ENCODE peak calls at places on chromosomes 4 and X, in six cellular contexts. V is A673, O is fibroblast of lung, L is sigmoid colon, F is brain microvascular endothelial cell, A is HFF-Myc. X is an unnamed sample.

GRCh38 chr4:150683775-150684350 is 101.9 kb downstream of the MAB21L2 start:
- DNase-seq in V (no peak), A (no peak), L (no peak), F (no peak), O (no peak), X (no peak)

GRCh38 chrX:20988118-20988517 is 386.1 kb upstream of the CNKSR2 start:
- DNase-seq in O (peak), V (no peak), A (no peak), L (no peak), F (no peak), X (no peak)

GRCh38 chrX:123436512-123436911 is 252.4 kb downstream of the GRIA3 start:
- DNase-seq in A (no peak), F (no peak), V (no peak), O (no peak), L (no peak), X (no peak)

GRCh38 chr4:16860506-16860905 is 37.9 kb downstream of the LDB2 start:
- DNase-seq in F (peak), A (peak), V (peak), L (no peak), O (peak), X (peak)

GRCh38 chrX:56314334-56314733 is 82.2 kb downstream of the KLF8 start:
- DNase-seq in O (no peak), V (no peak), F (no peak), L (no peak), A (no peak), X (no peak)

GRCh38 chr4:159159611-159160010 is 56.7 kb downstream of the RAPGEF2 start:
- DNase-seq in O (no peak), A (no peak), F (no peak), V (no peak), L (no peak), X (no peak)

GRCh38 chrX:23980063-23980462 is 46.9 kb downstream of the KLHL15 start:
- DNase-seq in L (no peak), O (peak), V (no peak), F (no peak), A (no peak), X (no peak)

GRCh38 chrX:7083468-7084396 is 63.8 kb upstream of the STS start:
- DNase-seq in F (peak), A (peak), L (no peak), O (peak), V (peak), X (peak)

GRCh38 chr4:51884055-51884454 is 41.1 kb downstream of the DCUN1D4 start:
- DNase-seq in O (no peak), A (no peak), V (peak), F (no peak), L (no peak), X (no peak)

GRCh38 chrX:129529685-129530281 is 6.5 kb upstream of the SMARCA1 start:
- DNase-seq in A (no peak), F (no peak), L (no peak), V (peak), O (peak), X (peak)

GRCh38 chr4:138897818-138898226 is 117.8 kb upstream of the NOCT start:
- DNase-seq in A (peak), O (peak), L (no peak), F (peak), V (no peak), X (peak)

GRCh38 chrX:31656013-31656412 is 584.2 kb upstream of the FTHL17 start:
- DNase-seq in F (peak), O (peak), A (no peak), V (no peak), L (no peak), X (peak)

GRCh38 chr4:12488672-12489071 is 995.5 kb downstream of the RAB28 start:
- DNase-seq in O (no peak), A (no peak), F (no peak), L (no peak), V (no peak), X (peak)

GRCh38 chr4:149264093-149264733 is 551.4 kb downstream of the IQCM start:
- DNase-seq in F (peak), V (peak), A (peak), L (no peak), O (peak), X (peak)

GRCh38 chr4:159455675-159456235 is 352.9 kb downstream of the RAPGEF2 start:
- DNase-seq in F (peak), V (peak), O (peak), L (no peak), A (no peak), X (peak)

GRCh38 chrX:129678176-129678880 is 23.6 kb upstream of the APLN start:
- DNase-seq in L (peak), A (no peak), O (peak), V (peak), F (no peak), X (no peak)

GRCh38 chr4:67122029-67122428 is 423.3 kb downstream of the CENPC start:
- DNase-seq in V (peak), L (no peak), A (no peak), F (no peak), O (peak), X (no peak)

GRCh38 chr4:73036123-73036522 is 33.4 kb downstream of the COX18 start:
- DNase-seq in F (no peak), A (no peak), L (no peak), O (no peak), V (no peak), X (no peak)

GRCh38 chr4:66071911-66072310 is 401.6 kb upstream of the EPHA5 start:
- DNase-seq in A (no peak), L (no peak), F (no peak), V (no peak), O (peak), X (no peak)

GRCh38 chr4:47270226-47270888 is 193.1 kb downstream of the COMMD8 start:
- DNase-seq in V (no peak), A (no peak), F (no peak), L (no peak), O (no peak), X (no peak)

GRCh38 chrX:15761564-15762191 is 23.6 kb downstream of the CA5B start:
- DNase-seq in F (peak), L (no peak), A (no peak), V (peak), O (no peak), X (peak)

GRCh38 chr4:93384897-93385296 is 443.7 kb upstream of the ATOH1 start:
- DNase-seq in A (no peak), L (no peak), V (no peak), O (peak), F (peak), X (peak)

GRCh38 chr4:104589264-104589868 is 94.7 kb upstream of the CXXC4 start:
- DNase-seq in L (no peak), V (no peak), F (no peak), O (no peak), A (no peak), X (no peak)

GRCh38 chrX:101395789-101396188 is 5.0 kb downstream of the RPL36A start:
- DNase-seq in O (no peak), V (peak), A (no peak), F (no peak), L (no peak), X (no peak)

GRCh38 chr4:57442834-57443291 is 332.7 kb upstream of the IGFBP7 start:
- DNase-seq in O (peak), A (peak), L (no peak), V (no peak), F (peak), X (peak)

GRCh38 chrX:155094468-155095061 is 23.3 kb downstream of the BRCC3 start:
- DNase-seq in A (no peak), F (peak), O (peak), L (no peak), V (peak), X (peak)

GRCh38 chr4:152255437-152255836 is 280.5 kb downstream of the FBXW7 start:
- DNase-seq in A (no peak), O (peak), F (peak), L (no peak), V (peak), X (no peak)

GRCh38 chrX:13463608-13464007 is 105.8 kb upstream of the EGFL6 start:
- DNase-seq in A (peak), O (peak), L (peak), V (peak), F (peak), X (peak)

GRCh38 chrX:74535211-74535621 is 79.2 kb downstream of the RLIM start:
- DNase-seq in A (peak), L (no peak), F (peak), V (peak), O (peak), X (peak)
- TF ChIP-seq CTCF in A (peak), L (no peak), F (peak), V (peak), O (peak), X (peak)

DNA sequence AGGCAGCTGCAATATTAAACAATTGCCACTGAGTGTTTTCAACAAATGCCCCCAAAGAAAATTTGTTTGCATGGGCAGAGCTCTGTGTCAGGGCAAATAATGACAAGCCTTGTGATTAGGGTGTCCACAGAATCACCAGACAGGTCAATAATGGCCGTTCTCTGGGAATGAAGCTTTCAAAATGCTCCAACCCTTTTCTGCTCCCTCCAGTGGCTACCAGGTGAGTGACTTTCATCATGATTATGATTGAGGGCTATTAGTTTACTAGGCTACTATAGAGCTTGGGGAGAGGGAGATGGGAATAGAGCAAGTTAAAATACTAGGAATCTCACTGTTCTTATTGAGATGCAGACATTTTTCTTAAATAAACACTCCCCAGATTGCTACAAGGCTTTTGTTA is 23.5 kb downstream of the IRS4 start:
- DNase-seq in L (no peak), F (no peak), O (no peak), A (no peak), V (no peak), X (no peak)
- TF ChIP-seq CTCF in L (no peak), F (no peak), O (no peak), A (no peak), V (no peak), X (no peak)

GRCh38 chrX:135086197-135086854 is 34.0 kb downstream of the ETDB start:
- DNase-seq in O (peak), F (peak), V (peak), L (no peak), A (no peak), X (peak)
- TF ChIP-seq CTCF in O (peak), F (peak), V (peak), L (peak), A (peak), X (peak)

DNA sequence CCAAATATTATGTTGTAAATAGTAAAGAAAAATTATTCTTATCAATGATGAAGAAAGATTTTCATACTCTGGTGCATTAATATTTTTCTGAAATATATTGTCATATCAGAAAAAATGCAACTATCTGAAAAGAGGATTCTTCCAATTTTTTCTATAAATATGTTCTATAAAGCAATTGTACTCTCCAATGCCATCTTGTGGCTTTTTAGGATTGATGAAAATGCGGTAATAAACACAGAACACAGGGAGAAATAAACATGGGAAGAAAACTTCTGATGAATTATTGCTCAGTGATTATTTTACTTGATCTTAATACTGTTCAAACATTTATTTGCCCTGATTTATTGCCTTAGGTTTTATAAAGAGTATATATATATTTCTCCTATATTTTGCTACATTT is 215.4 kb downstream of the IL1RAPL1 start:
- DNase-seq in A (no peak), L (no peak), O (no peak), F (no peak), V (no peak), X (no peak)
- TF ChIP-seq CTCF in A (no peak), L (no peak), O (no peak), F (peak), V (no peak), X (peak)

DNA sequence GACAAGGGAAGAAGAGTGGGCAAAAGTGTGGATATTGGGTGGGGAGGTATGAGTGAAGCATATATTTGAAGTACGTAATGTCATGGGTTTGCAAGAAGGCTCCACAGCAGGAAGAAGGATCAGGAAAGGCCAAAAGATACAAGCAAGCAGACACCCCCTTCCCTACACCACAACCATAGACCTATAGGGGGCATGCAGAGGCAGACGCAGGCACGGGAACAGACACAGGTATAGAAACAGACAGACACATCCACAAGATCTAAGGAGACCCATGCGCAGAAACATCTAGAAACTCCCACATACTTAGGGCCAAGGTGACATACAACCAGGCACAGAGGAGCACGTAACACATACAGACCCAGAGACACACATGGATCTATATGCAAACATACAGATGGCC is 14.3 kb downstream of the FGD1 start:
- DNase-seq in O (no peak), F (no peak), V (no peak), L (no peak), A (no peak), X (no peak)
- TF ChIP-seq CTCF in O (no peak), F (peak), V (peak), L (no peak), A (no peak), X (peak)

GRCh38 chr4:8192748-8193738 is 6.0 kb upstream of the SH3TC1 start:
- DNase-seq in A (no peak), O (peak), V (peak), F (peak), L (no peak), X (peak)
- TF ChIP-seq CTCF in A (no peak), O (no peak), V (peak), F (peak), L (no peak), X (peak)

GRCh38 chr4:76723373-76723772 is 174.6 kb downstream of the SOWAHB start:
- DNase-seq in V (no peak), A (no peak), F (no peak), O (peak), L (no peak), X (peak)
- TF ChIP-seq CTCF in V (no peak), A (peak), F (peak), O (peak), L (no peak), X (peak)

X was measured in fibroblast of the aortic adventitia.